ENCODE peak calls at places on chromosomes 12 and 14, in six cellular contexts. One of them, this sample, is unnamed.
A peak's percentile ranks its signal among the peaks of the same experiment; 100 is the strongest.

GRCh38 chr12:18837025-18837424 is 99.1 kb downstream of the CAPZA3 start:
- DNase-seq in BJ: no peak
- DNase-seq in AG09319: no peak
- DNase-seq in left ventricle myocardium inferior: no peak
- DNase-seq in GM20000: no peak
- DNase-seq in fibroblast of the aortic adventitia: peak; percentile 84
- DNase-seq in this sample: no peak

GRCh38 chr12:89067436-89067835 is 284.9 kb downstream of the DUSP6 start:
- DNase-seq in BJ: peak; percentile 85
- DNase-seq in AG09319: no peak
- DNase-seq in left ventricle myocardium inferior: no peak
- DNase-seq in GM20000: no peak
- DNase-seq in fibroblast of the aortic adventitia: peak; percentile 80
- DNase-seq in this sample: no peak

GRCh38 chr12:62604856-62605255 is 138.2 kb downstream of the MON2 start:
- DNase-seq in BJ: no peak
- DNase-seq in AG09319: no peak
- DNase-seq in left ventricle myocardium inferior: no peak
- DNase-seq in GM20000: no peak
- DNase-seq in fibroblast of the aortic adventitia: peak; percentile 78
- DNase-seq in this sample: no peak

GRCh38 chr14:104680806-104681688 is 8.4 kb upstream of the INF2 start:
- DNase-seq in BJ: no peak
- DNase-seq in AG09319: no peak
- DNase-seq in left ventricle myocardium inferior: peak; percentile 49
- DNase-seq in GM20000: peak; percentile 80
- DNase-seq in fibroblast of the aortic adventitia: peak; percentile 75
- DNase-seq in this sample: no peak

GRCh38 chr14:103871596-103872480 is 24.5 kb upstream of the PPP1R13B start:
- DNase-seq in BJ: no peak
- DNase-seq in AG09319: no peak
- DNase-seq in left ventricle myocardium inferior: peak; percentile 72
- DNase-seq in GM20000: peak; percentile 94
- DNase-seq in fibroblast of the aortic adventitia: no peak
- DNase-seq in this sample: no peak

GRCh38 chr14:76780875-76781647 is 19.8 kb downstream of the VASH1 start:
- DNase-seq in BJ: no peak
- DNase-seq in AG09319: no peak
- DNase-seq in left ventricle myocardium inferior: no peak
- DNase-seq in GM20000: no peak
- DNase-seq in fibroblast of the aortic adventitia: no peak
- DNase-seq in this sample: no peak

GRCh38 chr14:91732439-91732838 is 553 bp upstream of the CATSPERB start:
- DNase-seq in BJ: no peak
- DNase-seq in AG09319: no peak
- DNase-seq in left ventricle myocardium inferior: no peak
- DNase-seq in GM20000: no peak
- DNase-seq in fibroblast of the aortic adventitia: no peak
- DNase-seq in this sample: no peak

GRCh38 chr14:52801014-52801708 is 9.8 kb upstream of the GNPNAT1 start:
- DNase-seq in BJ: peak; percentile 61
- DNase-seq in AG09319: peak; percentile 42
- DNase-seq in left ventricle myocardium inferior: no peak
- DNase-seq in GM20000: no peak
- DNase-seq in fibroblast of the aortic adventitia: peak; percentile 81
- DNase-seq in this sample: no peak

GRCh38 chr12:58877243-58877743 is 43.0 kb downstream of the LRIG3 start:
- DNase-seq in BJ: peak; percentile 31
- DNase-seq in AG09319: peak; percentile 20
- DNase-seq in left ventricle myocardium inferior: no peak
- DNase-seq in GM20000: no peak
- DNase-seq in fibroblast of the aortic adventitia: peak; percentile 45
- DNase-seq in this sample: no peak

GRCh38 chr12:53501615-53502181 is 615 bp downstream of the TARBP2 start:
- DNase-seq in BJ: no peak
- DNase-seq in AG09319: no peak
- DNase-seq in left ventricle myocardium inferior: no peak
- DNase-seq in GM20000: no peak
- DNase-seq in fibroblast of the aortic adventitia: no peak
- DNase-seq in this sample: no peak

GRCh38 chr12:46523446-46523845 is 150.9 kb upstream of the SLC38A2 start:
- DNase-seq in BJ: no peak
- DNase-seq in AG09319: no peak
- DNase-seq in left ventricle myocardium inferior: no peak
- DNase-seq in GM20000: no peak
- DNase-seq in fibroblast of the aortic adventitia: no peak
- DNase-seq in this sample: no peak

GRCh38 chr14:20512139-20512905 is 7.0 kb downstream of the RNASE10 start:
- DNase-seq in BJ: no peak
- DNase-seq in AG09319: no peak
- DNase-seq in left ventricle myocardium inferior: no peak
- DNase-seq in GM20000: no peak
- DNase-seq in fibroblast of the aortic adventitia: no peak
- DNase-seq in this sample: no peak

GRCh38 chr14:53979141-53979673 is 22.6 kb upstream of the BMP4 start:
- DNase-seq in BJ: no peak
- DNase-seq in AG09319: no peak
- DNase-seq in left ventricle myocardium inferior: no peak
- DNase-seq in GM20000: no peak
- DNase-seq in fibroblast of the aortic adventitia: peak; percentile 22
- DNase-seq in this sample: no peak

GRCh38 chr14:104559769-104560585 is 19.6 kb upstream of the C14orf180 start:
- DNase-seq in BJ: no peak
- DNase-seq in AG09319: no peak
- DNase-seq in left ventricle myocardium inferior: no peak
- DNase-seq in GM20000: no peak
- DNase-seq in fibroblast of the aortic adventitia: no peak
- DNase-seq in this sample: no peak

GRCh38 chr12:88471641-88472040 is 108.6 kb downstream of the KITLG start:
- DNase-seq in BJ: peak; percentile 29
- DNase-seq in AG09319: peak; percentile 28
- DNase-seq in left ventricle myocardium inferior: no peak
- DNase-seq in GM20000: no peak
- DNase-seq in fibroblast of the aortic adventitia: peak; percentile 92
- DNase-seq in this sample: no peak

GRCh38 chr12:90037740-90038139 is 329.1 kb upstream of the ATP2B1 start:
- DNase-seq in BJ: no peak
- DNase-seq in AG09319: no peak
- DNase-seq in left ventricle myocardium inferior: no peak
- DNase-seq in GM20000: no peak
- DNase-seq in fibroblast of the aortic adventitia: peak; percentile 47
- DNase-seq in this sample: no peak

GRCh38 chr14:54785778-54786160 is 116.9 kb downstream of the GCH1 start:
- DNase-seq in BJ: no peak
- DNase-seq in AG09319: no peak
- DNase-seq in left ventricle myocardium inferior: no peak
- DNase-seq in GM20000: no peak
- DNase-seq in fibroblast of the aortic adventitia: no peak
- DNase-seq in this sample: no peak

DNA sequence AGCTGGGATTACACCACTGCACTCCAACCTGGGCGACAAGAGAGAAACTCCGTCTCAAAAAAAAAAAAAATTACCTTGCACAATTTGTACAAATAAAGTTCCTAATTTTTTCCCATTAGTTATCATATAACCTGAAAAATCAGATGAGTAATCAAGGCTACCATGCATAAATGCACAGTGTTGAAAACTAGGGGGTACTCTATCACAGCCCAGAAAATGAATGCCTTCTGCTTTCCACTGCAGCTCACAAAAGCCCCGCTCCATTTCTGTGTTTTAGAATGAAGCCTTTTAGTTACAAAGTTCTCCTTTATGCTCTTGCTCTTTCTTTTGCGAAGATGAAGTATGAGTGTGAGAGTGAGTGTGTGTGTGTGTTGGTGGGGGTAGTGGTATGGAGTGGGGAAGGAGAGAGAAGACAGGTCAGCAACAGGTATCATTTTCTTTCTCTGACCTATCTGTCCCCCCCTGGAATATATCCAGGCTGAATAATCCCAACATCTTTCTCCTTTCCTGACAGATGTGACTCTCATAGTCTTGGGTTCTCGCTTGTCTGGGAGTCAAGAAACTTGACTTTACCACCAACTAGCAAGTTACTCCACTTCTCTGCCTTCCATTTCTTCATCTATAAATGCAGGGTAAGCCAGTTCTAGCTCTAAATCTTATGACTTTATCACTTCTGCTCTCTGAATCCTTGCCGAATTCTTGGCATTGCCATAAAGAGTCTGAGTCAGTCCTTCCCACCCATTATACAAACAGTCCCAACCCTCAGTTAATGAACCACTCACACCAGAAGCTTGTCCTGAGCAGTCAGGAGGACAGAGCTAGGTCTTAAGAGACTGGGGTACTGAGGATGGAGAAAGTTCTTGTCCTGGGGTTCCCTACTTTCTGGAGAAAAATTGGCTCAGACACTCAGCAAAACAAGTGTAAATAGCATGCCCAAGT is 16.1 kb downstream of the BIN2 start:
- DNase-seq in BJ: peak; percentile 81
- DNase-seq in AG09319: peak; percentile 35
- DNase-seq in left ventricle myocardium inferior: no peak
- DNase-seq in GM20000: no peak
- DNase-seq in fibroblast of the aortic adventitia: peak; percentile 92
- DNase-seq in this sample: no peak
- TF ChIP-seq CTCF in BJ: no peak
- TF ChIP-seq CTCF in AG09319: no peak
- TF ChIP-seq CTCF in left ventricle myocardium inferior: no peak
- TF ChIP-seq CTCF in GM20000: no peak
- TF ChIP-seq CTCF in fibroblast of the aortic adventitia: no peak
- TF ChIP-seq CTCF in this sample: no peak

DNA sequence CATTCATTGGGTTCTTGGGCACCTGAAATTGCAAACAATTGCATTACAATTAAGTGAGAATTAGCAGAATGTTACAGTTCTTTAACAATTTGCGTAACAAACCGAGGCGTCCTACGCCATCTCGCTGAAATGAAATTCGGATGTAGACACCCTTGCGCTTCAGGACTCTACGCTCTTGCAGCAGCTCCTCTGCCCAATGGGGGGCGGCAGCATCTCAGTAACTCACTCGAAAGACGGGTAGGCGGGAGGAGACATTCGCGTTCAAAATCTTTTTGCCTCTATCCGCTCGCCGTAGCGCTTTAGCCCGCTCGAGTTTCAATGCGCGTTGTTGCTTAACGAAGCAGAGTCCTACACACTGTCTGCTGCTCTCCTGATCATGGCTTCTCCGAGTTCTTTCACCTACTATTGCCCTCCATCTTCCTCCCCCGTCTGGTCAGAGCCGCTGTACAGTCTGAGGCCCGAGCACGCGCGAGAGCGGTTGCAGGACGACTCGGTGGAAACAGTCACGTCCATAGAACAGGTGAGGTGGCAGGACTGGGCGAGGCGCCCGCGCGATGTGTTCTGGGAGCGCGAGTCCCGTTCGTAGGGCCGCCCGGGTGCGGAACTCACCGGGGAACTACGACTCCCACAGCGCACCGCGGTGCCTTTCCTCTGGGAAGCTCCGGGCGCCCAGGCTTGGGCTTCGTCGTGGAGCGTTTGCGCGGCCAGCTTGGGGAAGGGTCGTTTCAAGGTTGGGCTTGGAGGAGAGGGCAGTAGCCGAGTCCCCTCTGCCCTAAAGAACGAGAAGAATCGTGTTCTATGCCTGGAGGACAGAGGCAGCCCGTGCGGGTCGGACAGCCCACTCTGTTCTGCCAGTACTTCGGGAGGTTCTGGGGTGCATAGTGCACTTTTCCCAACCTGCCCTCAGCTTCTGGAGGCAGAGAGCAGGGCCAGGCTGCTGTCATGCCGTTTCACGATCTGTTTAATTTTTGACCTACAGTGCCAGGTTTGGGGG is at the start of gene FNTB:
- DNase-seq in BJ: peak; percentile 87
- DNase-seq in AG09319: peak; percentile 88
- DNase-seq in left ventricle myocardium inferior: peak; percentile 96
- DNase-seq in GM20000: peak; percentile 92
- DNase-seq in fibroblast of the aortic adventitia: peak; percentile 97
- DNase-seq in this sample: peak; percentile 94
- TF ChIP-seq CTCF in BJ: peak; percentile 84
- TF ChIP-seq CTCF in AG09319: peak; percentile 91
- TF ChIP-seq CTCF in left ventricle myocardium inferior: peak; percentile 74
- TF ChIP-seq CTCF in GM20000: peak; percentile 91
- TF ChIP-seq CTCF in fibroblast of the aortic adventitia: peak; percentile 79
- TF ChIP-seq CTCF in this sample: peak; percentile 73

GRCh38 chr12:66707002-66707697 is 28.3 kb upstream of the GRIP1 start:
- DNase-seq in BJ: no peak
- DNase-seq in AG09319: no peak
- DNase-seq in left ventricle myocardium inferior: no peak
- DNase-seq in GM20000: no peak
- DNase-seq in fibroblast of the aortic adventitia: no peak
- DNase-seq in this sample: no peak

GRCh38 chr12:66709444-66709773 is 30.5 kb upstream of the GRIP1 start:
- DNase-seq in BJ: no peak
- DNase-seq in AG09319: no peak
- DNase-seq in left ventricle myocardium inferior: no peak
- DNase-seq in GM20000: no peak
- DNase-seq in fibroblast of the aortic adventitia: no peak
- DNase-seq in this sample: no peak

GRCh38 chr12:66709893-66710292 is 31.0 kb upstream of the GRIP1 start:
- DNase-seq in BJ: no peak
- DNase-seq in AG09319: no peak
- DNase-seq in left ventricle myocardium inferior: no peak
- DNase-seq in GM20000: no peak
- DNase-seq in fibroblast of the aortic adventitia: no peak
- DNase-seq in this sample: no peak

GRCh38 chr12:66713984-66714383 is 35.1 kb upstream of the GRIP1 start:
- DNase-seq in BJ: no peak
- DNase-seq in AG09319: no peak
- DNase-seq in left ventricle myocardium inferior: no peak
- DNase-seq in GM20000: no peak
- DNase-seq in fibroblast of the aortic adventitia: no peak
- DNase-seq in this sample: no peak

GRCh38 chr12:66708704-66709443 is 30.0 kb upstream of the GRIP1 start:
- DNase-seq in BJ: no peak
- DNase-seq in AG09319: no peak
- DNase-seq in left ventricle myocardium inferior: no peak
- DNase-seq in GM20000: no peak
- DNase-seq in fibroblast of the aortic adventitia: peak; percentile 25
- DNase-seq in this sample: no peak
- TF ChIP-seq CTCF in BJ: peak; percentile 37
- TF ChIP-seq CTCF in AG09319: peak; percentile 47
- TF ChIP-seq CTCF in left ventricle myocardium inferior: peak; percentile 50
- TF ChIP-seq CTCF in GM20000: no peak
- TF ChIP-seq CTCF in fibroblast of the aortic adventitia: peak; percentile 49
- TF ChIP-seq CTCF in this sample: peak; percentile 79

GRCh38 chr12:92604786-92605185 is 98.0 kb upstream of the PLEKHG7 start:
- DNase-seq in BJ: no peak
- DNase-seq in AG09319: no peak
- DNase-seq in left ventricle myocardium inferior: no peak
- DNase-seq in GM20000: no peak
- DNase-seq in fibroblast of the aortic adventitia: peak; percentile 19
- DNase-seq in this sample: no peak

GRCh38 chr12:92605621-92606170 is 97.1 kb upstream of the PLEKHG7 start:
- DNase-seq in BJ: no peak
- DNase-seq in AG09319: no peak
- DNase-seq in left ventricle myocardium inferior: no peak
- DNase-seq in GM20000: no peak
- DNase-seq in fibroblast of the aortic adventitia: peak; percentile 11
- DNase-seq in this sample: no peak

GRCh38 chr12:92602476-92602875 is 100.3 kb upstream of the PLEKHG7 start:
- DNase-seq in BJ: peak; percentile 62
- DNase-seq in AG09319: no peak
- DNase-seq in left ventricle myocardium inferior: no peak
- DNase-seq in GM20000: no peak
- DNase-seq in fibroblast of the aortic adventitia: peak; percentile 92
- DNase-seq in this sample: no peak

GRCh38 chr12:92602930-92603623 is 99.7 kb upstream of the PLEKHG7 start:
- DNase-seq in BJ: no peak
- DNase-seq in AG09319: no peak
- DNase-seq in left ventricle myocardium inferior: no peak
- DNase-seq in GM20000: no peak
- DNase-seq in fibroblast of the aortic adventitia: peak; percentile 70
- DNase-seq in this sample: no peak

GRCh38 chr12:92603741-92604432 is 98.9 kb upstream of the PLEKHG7 start:
- DNase-seq in BJ: no peak
- DNase-seq in AG09319: no peak
- DNase-seq in left ventricle myocardium inferior: no peak
- DNase-seq in GM20000: no peak
- DNase-seq in fibroblast of the aortic adventitia: peak; percentile 28
- DNase-seq in this sample: no peak
- TF ChIP-seq CTCF in BJ: peak; percentile 5
- TF ChIP-seq CTCF in AG09319: no peak
- TF ChIP-seq CTCF in left ventricle myocardium inferior: no peak
- TF ChIP-seq CTCF in GM20000: no peak
- TF ChIP-seq CTCF in fibroblast of the aortic adventitia: no peak
- TF ChIP-seq CTCF in this sample: no peak